ENCODE peak calls at places on chromosomes 12 and 14, in five cellular contexts. One of them, this sample, is unnamed.
A peak's percentile ranks its signal among the peaks of the same experiment; 100 is the strongest.

GRCh38 chr14:21169587-21169986 is 13.7 kb upstream of the OR5AU1 start:
- DNase-seq in K562: no peak
- DNase-seq in upper lobe of left lung: no peak
- DNase-seq in stomach: no peak
- DNase-seq in endothelial cell of umbilical vein: no peak
- DNase-seq in this sample: no peak

GRCh38 chr12:46303039-46303666 is 34.3 kb upstream of the SLC38A1 start:
- DNase-seq in upper lobe of left lung: no peak
- DNase-seq in stomach: peak; percentile 45
- DNase-seq in K562: peak; percentile 57
- DNase-seq in endothelial cell of umbilical vein: peak; percentile 35
- DNase-seq in this sample: peak; percentile 34

GRCh38 chr12:68358532-68359485 is 26.6 kb upstream of the MDM1 start:
- DNase-seq in stomach: peak; percentile 64
- DNase-seq in endothelial cell of umbilical vein: peak; percentile 83
- DNase-seq in upper lobe of left lung: no peak
- DNase-seq in K562: peak; percentile 72
- DNase-seq in this sample: peak; percentile 69

GRCh38 chr12:67764946-67765619 is 116.5 kb downstream of the DYRK2 start:
- DNase-seq in stomach: no peak
- DNase-seq in K562: no peak
- DNase-seq in upper lobe of left lung: no peak
- DNase-seq in endothelial cell of umbilical vein: no peak
- DNase-seq in this sample: no peak

GRCh38 chr12:102816816-102817434 is 100.1 kb downstream of the PAH start:
- DNase-seq in K562: peak; percentile 37
- DNase-seq in endothelial cell of umbilical vein: peak; percentile 3
- DNase-seq in upper lobe of left lung: no peak
- DNase-seq in stomach: no peak
- DNase-seq in this sample: no peak

GRCh38 chr14:32896979-32897723 is 41.5 kb upstream of the NPAS3 start:
- DNase-seq in upper lobe of left lung: no peak
- DNase-seq in endothelial cell of umbilical vein: peak; percentile 63
- DNase-seq in stomach: no peak
- DNase-seq in K562: no peak
- DNase-seq in this sample: no peak

GRCh38 chr12:128940974-128941373 is 87.7 kb downstream of the GLT1D1 start:
- DNase-seq in upper lobe of left lung: no peak
- DNase-seq in endothelial cell of umbilical vein: no peak
- DNase-seq in stomach: no peak
- DNase-seq in K562: no peak
- DNase-seq in this sample: no peak

GRCh38 chr14:69708586-69709169 is 58.3 kb upstream of the SRSF5 start:
- DNase-seq in endothelial cell of umbilical vein: no peak
- DNase-seq in stomach: no peak
- DNase-seq in upper lobe of left lung: no peak
- DNase-seq in K562: no peak
- DNase-seq in this sample: no peak

GRCh38 chr14:32010561-32011188 is 66.4 kb upstream of the ARHGAP5 start:
- DNase-seq in upper lobe of left lung: no peak
- DNase-seq in K562: peak; percentile 49
- DNase-seq in stomach: no peak
- DNase-seq in endothelial cell of umbilical vein: peak; percentile 26
- DNase-seq in this sample: no peak

GRCh38 chr14:64218344-64219240 is 75.6 kb downstream of the ESR2 start:
- DNase-seq in stomach: peak; percentile 78
- DNase-seq in endothelial cell of umbilical vein: no peak
- DNase-seq in K562: no peak
- DNase-seq in upper lobe of left lung: no peak
- DNase-seq in this sample: no peak
- H3K27ac ChIP-seq in stomach: peak overlapping the region; percentile 4
- H3K27ac ChIP-seq in endothelial cell of umbilical vein: no peak overlapping the region
- H3K27ac ChIP-seq in K562: no peak overlapping the region
- H3K27ac ChIP-seq in upper lobe of left lung: no peak overlapping the region
- H3K27ac ChIP-seq in this sample: no peak overlapping the region

GRCh38 chr12:20370841-20371240 is 2.5 kb downstream of the PDE3A start:
- DNase-seq in upper lobe of left lung: no peak
- DNase-seq in endothelial cell of umbilical vein: peak; percentile 65
- DNase-seq in stomach: no peak
- DNase-seq in K562: no peak
- DNase-seq in this sample: no peak

GRCh38 chr12:20368653-20369163 is 371 bp downstream of the PDE3A start:
- DNase-seq in endothelial cell of umbilical vein: peak; percentile 63
- DNase-seq in K562: no peak
- DNase-seq in stomach: no peak
- DNase-seq in upper lobe of left lung: peak; percentile 86
- DNase-seq in this sample: no peak

GRCh38 chr12:20367731-20368652 is at the start of gene PDE3A:
- DNase-seq in K562: no peak
- DNase-seq in upper lobe of left lung: peak; percentile 72
- DNase-seq in endothelial cell of umbilical vein: peak; percentile 92
- DNase-seq in stomach: no peak
- DNase-seq in this sample: peak; percentile 14

GRCh38 chr12:20370001-20370381 is 1.7 kb downstream of the PDE3A start:
- DNase-seq in stomach: no peak
- DNase-seq in upper lobe of left lung: no peak
- DNase-seq in endothelial cell of umbilical vein: peak; percentile 66
- DNase-seq in K562: no peak
- DNase-seq in this sample: peak; percentile 35

DNA sequence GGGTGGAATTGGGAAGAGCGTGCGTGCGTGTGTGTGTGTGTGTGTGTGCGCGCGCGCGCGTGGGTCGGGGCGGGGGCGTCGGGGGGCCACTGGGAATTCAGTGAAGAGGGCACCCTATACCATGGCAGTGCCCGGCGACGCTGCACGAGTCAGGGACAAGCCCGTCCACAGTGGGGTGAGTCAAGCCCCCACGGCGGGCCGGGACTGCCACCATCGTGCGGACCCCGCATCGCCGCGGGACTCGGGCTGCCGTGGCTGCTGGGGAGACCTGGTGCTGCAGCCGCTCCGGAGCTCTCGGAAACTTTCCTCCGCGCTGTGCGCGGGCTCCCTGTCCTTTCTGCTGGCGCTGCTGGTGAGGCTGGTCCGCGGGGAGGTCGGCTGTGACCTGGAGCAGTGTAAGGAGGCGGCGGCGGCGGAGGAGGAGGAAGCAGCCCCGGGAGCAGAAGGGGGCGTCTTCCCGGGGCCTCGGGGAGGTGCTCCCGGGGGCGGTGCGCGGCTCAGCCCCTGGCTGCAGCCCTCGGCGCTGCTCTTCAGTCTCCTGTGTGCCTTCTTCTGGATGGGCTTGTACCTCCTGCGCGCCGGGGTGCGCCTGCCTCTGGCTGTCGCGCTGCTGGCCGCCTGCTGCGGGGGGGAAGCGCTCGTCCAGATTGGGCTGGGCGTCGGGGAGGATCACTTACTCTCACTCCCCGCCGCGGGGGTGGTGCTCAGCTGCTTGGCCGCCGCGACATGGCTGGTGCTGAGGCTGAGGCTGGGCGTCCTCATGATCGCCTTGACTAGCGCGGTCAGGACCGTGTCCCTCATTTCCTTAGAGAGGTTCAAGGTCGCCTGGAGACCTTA is 1.0 kb downstream of the PDE3A start:
- DNase-seq in endothelial cell of umbilical vein: peak; percentile 85
- DNase-seq in upper lobe of left lung: peak; percentile 90
- DNase-seq in K562: no peak
- DNase-seq in stomach: peak; percentile 27
- DNase-seq in this sample: peak; percentile 14
- TF ChIP-seq POLR2AphosphoS5 in endothelial cell of umbilical vein: peak; percentile 62
- TF ChIP-seq POLR2AphosphoS5 in upper lobe of left lung: peak; percentile 37
- TF ChIP-seq POLR2AphosphoS5 in K562: no peak
- TF ChIP-seq POLR2AphosphoS5 in stomach: peak; percentile 60
- TF ChIP-seq POLR2AphosphoS5 in this sample: no peak

GRCh38 chr12:20148241-20148640 is 220.1 kb upstream of the PDE3A start:
- DNase-seq in stomach: no peak
- DNase-seq in endothelial cell of umbilical vein: no peak
- DNase-seq in K562: no peak
- DNase-seq in upper lobe of left lung: no peak
- DNase-seq in this sample: no peak
- H3K4me1 ChIP-seq in stomach: no peaks in the 10 kb centered on the region
- H3K4me1 ChIP-seq in endothelial cell of umbilical vein: peaks cover 8% of the 10 kb centered on the region
- H3K4me1 ChIP-seq in K562: no peaks in the 10 kb centered on the region
- H3K4me1 ChIP-seq in upper lobe of left lung: no peaks in the 10 kb centered on the region
- H3K4me1 ChIP-seq in this sample: no peaks in the 10 kb centered on the region

GRCh38 chr12:126055521-126055920 is 990.3 kb downstream of the AACS start:
- DNase-seq in endothelial cell of umbilical vein: no peak
- DNase-seq in K562: no peak
- DNase-seq in upper lobe of left lung: no peak
- DNase-seq in stomach: no peak
- DNase-seq in this sample: no peak

DNA sequence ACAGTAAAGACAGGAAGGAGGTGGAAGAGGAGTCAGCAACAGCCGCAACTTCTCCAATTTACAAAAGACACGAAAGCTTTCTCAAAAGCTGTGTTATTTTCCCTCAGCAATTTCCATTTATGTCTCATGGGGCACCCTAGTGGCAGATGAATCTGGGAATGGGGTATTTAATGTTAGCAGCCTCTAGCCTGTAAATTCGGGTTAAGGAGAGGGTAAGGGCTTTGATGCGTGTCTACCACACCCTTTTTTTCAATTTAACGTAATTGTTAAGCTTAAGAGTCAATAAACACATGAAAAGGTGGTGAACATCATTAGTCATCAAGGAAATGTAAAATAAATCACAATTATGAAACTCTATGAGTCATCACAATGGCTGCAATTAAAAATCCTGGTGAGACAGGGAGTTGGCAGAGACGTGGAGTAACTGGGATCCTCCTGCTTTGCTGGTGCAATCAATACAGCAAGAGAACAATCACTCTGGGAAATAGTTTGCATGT is 986.4 kb downstream of the AACS start:
- DNase-seq in endothelial cell of umbilical vein: no peak
- DNase-seq in stomach: no peak
- DNase-seq in K562: no peak
- DNase-seq in upper lobe of left lung: no peak
- DNase-seq in this sample: no peak
- H3K27ac ChIP-seq in endothelial cell of umbilical vein: no peak overlapping the region
- H3K27ac ChIP-seq in stomach: no peak overlapping the region
- H3K27ac ChIP-seq in K562: no peak overlapping the region
- H3K27ac ChIP-seq in upper lobe of left lung: no peak overlapping the region
- H3K27ac ChIP-seq in this sample: no peak overlapping the region

GRCh38 chr12:64699504-64700115 is 59.6 kb downstream of the GNS start:
- DNase-seq in stomach: peak; percentile 29
- DNase-seq in K562: no peak
- DNase-seq in upper lobe of left lung: no peak
- DNase-seq in endothelial cell of umbilical vein: no peak
- DNase-seq in this sample: no peak
- TF ChIP-seq POLR2AphosphoS5 in stomach: no peak
- TF ChIP-seq POLR2AphosphoS5 in K562: no peak
- TF ChIP-seq POLR2AphosphoS5 in upper lobe of left lung: peak; percentile 76
- TF ChIP-seq POLR2AphosphoS5 in endothelial cell of umbilical vein: no peak
- TF ChIP-seq POLR2AphosphoS5 in this sample: no peak

DNA sequence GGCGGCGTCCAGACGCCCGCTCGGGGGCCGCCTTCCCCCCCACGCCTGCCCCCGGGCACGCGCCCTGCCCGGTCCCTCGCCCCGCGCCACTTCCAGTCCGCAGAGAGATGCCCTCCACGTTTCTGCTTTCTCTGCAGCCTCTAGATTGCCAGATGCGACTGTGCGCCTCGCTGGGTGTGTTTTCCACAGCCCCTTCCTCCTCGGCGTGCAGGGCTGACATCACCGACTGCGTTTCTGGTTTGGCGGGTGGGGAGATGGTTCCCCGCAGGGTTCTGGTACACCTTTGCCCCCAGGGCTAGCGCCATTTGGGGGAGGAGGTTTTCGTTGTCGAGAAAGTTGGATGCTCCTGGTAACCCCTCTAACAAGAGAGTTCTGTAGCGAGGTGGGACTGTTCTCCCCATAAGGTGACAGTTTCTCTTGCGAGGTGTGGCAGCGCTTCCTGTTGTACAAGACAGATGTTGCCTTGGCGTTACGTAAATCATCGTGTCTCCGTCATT is 1.5 kb downstream of the CALM1 start:
- DNase-seq in upper lobe of left lung: no peak
- DNase-seq in K562: peak; percentile 43
- DNase-seq in endothelial cell of umbilical vein: peak; percentile 45
- DNase-seq in stomach: peak; percentile 44
- DNase-seq in this sample: no peak
- H3K4me1 ChIP-seq in upper lobe of left lung: peaks cover 54% of the 10 kb centered on the region
- H3K4me1 ChIP-seq in K562: peaks cover 14% of the 10 kb centered on the region
- H3K4me1 ChIP-seq in endothelial cell of umbilical vein: peaks cover 35% of the 10 kb centered on the region
- H3K4me1 ChIP-seq in stomach: peaks cover 31% of the 10 kb centered on the region
- H3K4me1 ChIP-seq in this sample: peaks cover 26% of the 10 kb centered on the region

DNA sequence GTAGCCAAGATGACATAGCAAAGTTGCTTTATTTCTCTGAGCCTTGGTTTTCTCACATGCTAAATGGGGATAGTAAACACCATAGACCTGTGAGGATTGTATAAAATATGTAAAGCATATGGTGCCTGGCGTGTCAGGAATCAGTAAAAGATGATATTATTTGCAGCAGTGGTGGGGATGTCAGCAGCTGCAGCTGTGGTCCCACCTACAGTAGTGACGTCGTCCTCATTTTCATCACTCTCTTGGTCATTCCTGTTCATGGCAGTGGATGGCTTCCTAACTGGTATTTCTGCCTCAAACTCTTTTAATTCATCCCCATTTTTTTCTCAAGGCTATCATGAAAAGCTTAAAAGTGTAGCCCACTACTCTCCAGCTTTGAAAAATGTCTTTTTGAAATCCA is 12.1 kb downstream of the BMAL2 start:
- DNase-seq in K562: no peak
- DNase-seq in endothelial cell of umbilical vein: no peak
- DNase-seq in upper lobe of left lung: no peak
- DNase-seq in stomach: no peak
- DNase-seq in this sample: no peak
- H3K27ac ChIP-seq in K562: no peak overlapping the region
- H3K27ac ChIP-seq in endothelial cell of umbilical vein: no peak overlapping the region
- H3K27ac ChIP-seq in upper lobe of left lung: no peak overlapping the region
- H3K27ac ChIP-seq in stomach: no peak overlapping the region
- H3K27ac ChIP-seq in this sample: no peak overlapping the region

DNA sequence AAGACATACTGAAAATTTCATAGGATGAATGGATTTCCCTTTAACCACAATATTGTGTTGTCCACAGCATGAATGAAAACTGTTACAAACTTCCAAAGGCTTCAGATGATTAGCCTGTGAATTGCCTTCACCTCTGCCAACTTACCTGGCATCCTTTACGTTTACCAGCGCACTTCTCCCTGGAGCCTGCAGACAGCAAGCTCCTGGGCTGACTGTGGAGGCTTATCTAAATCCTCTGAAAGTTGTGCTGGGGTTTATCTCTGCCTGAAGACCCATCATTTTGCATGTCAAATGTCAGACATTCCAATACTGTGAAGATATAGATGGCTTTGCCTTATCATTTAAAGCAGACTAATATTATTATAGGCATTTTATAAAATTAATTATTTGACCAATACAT is 403.0 kb downstream of the SYT1 start:
- DNase-seq in endothelial cell of umbilical vein: no peak
- DNase-seq in upper lobe of left lung: no peak
- DNase-seq in stomach: no peak
- DNase-seq in K562: no peak
- DNase-seq in this sample: no peak
- TF ChIP-seq POLR2AphosphoS5 in endothelial cell of umbilical vein: no peak
- TF ChIP-seq POLR2AphosphoS5 in upper lobe of left lung: no peak
- TF ChIP-seq POLR2AphosphoS5 in stomach: no peak
- TF ChIP-seq POLR2AphosphoS5 in K562: no peak
- TF ChIP-seq POLR2AphosphoS5 in this sample: no peak